ENCODE peak calls at places on chromosomes 13 and 19, in nine cellular contexts. T, H, C, U, Z, K, P, Q and F are unnamed samples.
A peak's percentile ranks its signal among the peaks of the same experiment; 100 is the strongest.

GRCh38 chr19:18205180-18205915 is 1.5 kb upstream of the RAB3A start:
- DNase-seq in T (peak; percentile 92), H (peak; percentile 64), C (peak; percentile 83), U (peak; percentile 34), Z (peak; percentile 61), K (peak; percentile 50), P (peak; percentile 63), Q (no peak), F (peak; percentile 82)

GRCh38 chr19:34313188-34313587 is 51.8 kb upstream of the GPI start:
- DNase-seq in T (peak; percentile 42), H (no peak), C (peak; percentile 59), U (no peak), Z (peak; percentile 82), K (peak; percentile 37), P (no peak), Q (no peak), F (no peak)

GRCh38 chr13:113997845-113998751 is 24.2 kb upstream of the C13orf46 start:
- DNase-seq in T (peak; percentile 87), H (no peak), C (peak; percentile 36), U (no peak), Z (no peak), K (peak; percentile 70), P (no peak), Q (no peak), F (peak; percentile 49)

GRCh38 chr13:31982124-31982523 is 49.5 kb upstream of the FRY start:
- DNase-seq in T (peak; percentile 13), H (no peak), C (no peak), U (no peak), Z (no peak), K (no peak), P (no peak), Q (no peak), F (no peak)

GRCh38 chr13:113502686-113503085 is 12.2 kb upstream of the DCUN1D2 start:
- DNase-seq in T (no peak), H (no peak), C (no peak), U (no peak), Z (no peak), K (no peak), P (no peak), Q (no peak), F (no peak)

GRCh38 chr13:73938375-73939070 is 195.7 kb downstream of the KLF12 start:
- DNase-seq in T (peak; percentile 71), H (no peak), C (no peak), U (no peak), Z (peak; percentile 37), K (peak; percentile 80), P (no peak), Q (no peak), F (no peak)

GRCh38 chr19:13996928-13997636 is 9.0 kb downstream of the RFX1 start:
- DNase-seq in T (no peak), H (no peak), C (no peak), U (no peak), Z (no peak), K (no peak), P (no peak), Q (no peak), F (peak; percentile 34)

GRCh38 chr19:46040125-46040524 is 677 bp downstream of the IGFL4 start:
- DNase-seq in T (no peak), H (no peak), C (no peak), U (no peak), Z (no peak), K (no peak), P (no peak), Q (no peak), F (no peak)

GRCh38 chr19:33186431-33186830 is 7.7 kb upstream of the LRP3 start:
- DNase-seq in T (no peak), H (peak; percentile 57), C (peak; percentile 10), U (no peak), Z (no peak), K (no peak), P (no peak), Q (no peak), F (peak; percentile 39)

GRCh38 chr19:37738371-37738770 is 18.8 kb upstream of the ZNF607 start:
- DNase-seq in T (no peak), H (no peak), C (no peak), U (no peak), Z (no peak), K (no peak), P (no peak), Q (no peak), F (no peak)

GRCh38 chr19:4380254-4380727 is 20.1 kb downstream of the SH3GL1 start:
- DNase-seq in T (peak; percentile 84), H (no peak), C (peak; percentile 55), U (peak; percentile 42), Z (no peak), K (no peak), P (peak; percentile 58), Q (no peak), F (peak; percentile 73)

GRCh38 chr13:31067416-31068118 is 94.1 kb downstream of the HSPH1 start:
- DNase-seq in T (no peak), H (no peak), C (no peak), U (no peak), Z (peak; percentile 63), K (peak; percentile 62), P (no peak), Q (no peak), F (no peak)

GRCh38 chr19:28980236-28980868 is 232.6 kb downstream of the UQCRFS1 start:
- DNase-seq in T (peak; percentile 58), H (no peak), C (no peak), U (no peak), Z (peak; percentile 25), K (peak; percentile 71), P (no peak), Q (no peak), F (no peak)

GRCh38 chr13:84362777-84363176 is 480.5 kb upstream of the SLITRK1 start:
- DNase-seq in T (peak; percentile 67), H (no peak), C (no peak), U (no peak), Z (no peak), K (peak; percentile 60), P (no peak), Q (no peak), F (no peak)

GRCh38 chr13:34943675-34944634 is 1.9 kb downstream of the NBEA start:
- DNase-seq in T (no peak), H (no peak), C (no peak), U (no peak), Z (no peak), K (no peak), P (no peak), Q (no peak), F (no peak)

GRCh38 chr19:53086949-53087348 is 16.3 kb downstream of the ZNF160 start:
- DNase-seq in T (no peak), H (peak; percentile 23), C (no peak), U (no peak), Z (no peak), K (peak; percentile 28), P (no peak), Q (no peak), F (no peak)

GRCh38 chr19:38466050-38466449 is 32.6 kb downstream of the RYR1 start:
- DNase-seq in T (no peak), H (no peak), C (no peak), U (no peak), Z (no peak), K (no peak), P (no peak), Q (no peak), F (no peak)

GRCh38 chr13:44051923-44052322 is 172.2 kb downstream of the LACC1 start:
- DNase-seq in T (no peak), H (no peak), C (no peak), U (no peak), Z (no peak), K (peak; percentile 11), P (no peak), Q (no peak), F (no peak)

GRCh38 chr13:40235160-40235796 is 431.2 kb downstream of the FOXO1 start:
- DNase-seq in T (no peak), H (no peak), C (no peak), U (no peak), Z (no peak), K (no peak), P (no peak), Q (no peak), F (no peak)

GRCh38 chr13:47005761-47006414 is 109.0 kb upstream of the HTR2A start:
- DNase-seq in T (no peak), H (no peak), C (no peak), U (no peak), Z (no peak), K (peak; percentile 34), P (no peak), Q (no peak), F (no peak)

GRCh38 chr13:111038887-111039286 is 76.2 kb upstream of the ARHGEF7 start:
- DNase-seq in T (no peak), H (no peak), C (no peak), U (no peak), Z (no peak), K (no peak), P (no peak), Q (no peak), F (no peak)

GRCh38 chr13:31044658-31045620 is 112.5 kb downstream of the TEX26 start:
- DNase-seq in T (no peak), H (no peak), C (no peak), U (no peak), Z (no peak), K (no peak), P (no peak), Q (no peak), F (no peak)

GRCh38 chr19:801861-802496 is 4.7 kb downstream of the PTBP1 start:
- DNase-seq in T (peak; percentile 91), H (no peak), C (peak; percentile 35), U (no peak), Z (no peak), K (no peak), P (no peak), Q (no peak), F (peak; percentile 76)

GRCh38 chr13:65789815-65790214 is 1440.3 kb downstream of the PCDH9 start:
- DNase-seq in T (peak; percentile 50), H (no peak), C (no peak), U (no peak), Z (peak; percentile 1), K (peak; percentile 25), P (no peak), Q (no peak), F (no peak)

GRCh38 chr13:72198967-72199601 is 332.1 kb upstream of the DACH1 start:
- DNase-seq in T (no peak), H (no peak), C (no peak), U (no peak), Z (no peak), K (no peak), P (no peak), Q (no peak), F (no peak)

GRCh38 chr13:31056650-31057275 is 104.9 kb downstream of the HSPH1 start:
- DNase-seq in T (peak; percentile 26), H (no peak), C (no peak), U (no peak), Z (no peak), K (peak; percentile 23), P (no peak), Q (no peak), F (no peak)

GRCh38 chr19:47494729-47495128 is 10.7 kb upstream of the KPTN start:
- DNase-seq in T (peak; percentile 89), H (no peak), C (peak; percentile 66), U (no peak), Z (no peak), K (no peak), P (no peak), Q (no peak), F (no peak)

GRCh38 chr19:30857388-30857787 is 485.2 kb downstream of the ZNF536 start:
- DNase-seq in T (no peak), H (no peak), C (no peak), U (no peak), Z (no peak), K (no peak), P (no peak), Q (no peak), F (no peak)